ENCODE peak calls at places on chromosomes 5 and 9, in six cellular contexts. N, E, O, I, Q and S are unnamed samples.

GRCh38 chr5:20102291-20102690 is 114.3 kb upstream of the CDH18 start:
- DNase-seq in N (no peak), E (no peak), O (no peak), I (no peak), Q (no peak), S (no peak)

GRCh38 chr5:139903805-139904565 is 108.4 kb downstream of the PSD2 start:
- DNase-seq in N (no peak), E (no peak), O (no peak), I (peak), Q (peak), S (peak)

GRCh38 chr9:97560851-97561250 is 59.4 kb downstream of the TMOD1 start:
- DNase-seq in N (no peak), E (no peak), O (no peak), I (peak), Q (no peak), S (no peak)

GRCh38 chr9:114911167-114911821 is 19.1 kb downstream of the TNFSF8 start:
- DNase-seq in N (peak), E (no peak), O (no peak), I (no peak), Q (peak), S (no peak)

GRCh38 chr5:170641589-170642031 is 137.8 kb downstream of the KCNIP1 start:
- DNase-seq in N (no peak), E (no peak), O (no peak), I (no peak), Q (no peak), S (no peak)

GRCh38 chr9:35605336-35606137 is 475 bp downstream of the TESK1 start:
- DNase-seq in N (no peak), E (no peak), O (no peak), I (peak), Q (peak), S (peak)

GRCh38 chr9:132993511-132993939 is 15.0 kb downstream of the GFI1B start:
- DNase-seq in N (no peak), E (no peak), O (no peak), I (no peak), Q (no peak), S (no peak)

GRCh38 chr9:137314561-137315560 is 12.8 kb upstream of the NRARP start:
- DNase-seq in N (no peak), E (no peak), O (no peak), I (peak), Q (peak), S (no peak)

GRCh38 chr9:79701651-79702050 is 129.9 kb downstream of the TLE4 start:
- DNase-seq in N (no peak), E (no peak), O (no peak), I (no peak), Q (no peak), S (no peak)

GRCh38 chr9:2109066-2109650 is 94.0 kb downstream of the SMARCA2 start:
- DNase-seq in N (no peak), E (no peak), O (peak), I (no peak), Q (no peak), S (no peak)

GRCh38 chr9:69089082-69089481 is 53.5 kb downstream of the FXN start:
- DNase-seq in N (no peak), E (no peak), O (no peak), I (no peak), Q (no peak), S (no peak)

GRCh38 chr5:139789845-139790189 is 5.8 kb upstream of the PSD2 start:
- DNase-seq in N (no peak), E (no peak), O (no peak), I (no peak), Q (no peak), S (no peak)

GRCh38 chr5:148645527-148645926 is 8.8 kb downstream of the HTR4 start:
- DNase-seq in N (no peak), E (no peak), O (no peak), I (no peak), Q (no peak), S (no peak)

GRCh38 chr9:37056521-37056920 is 22.5 kb upstream of the PAX5 start:
- DNase-seq in N (no peak), E (no peak), O (no peak), I (no peak), Q (no peak), S (no peak)

GRCh38 chr9:97601228-97601898 is 31.8 kb downstream of the TSTD2 start:
- DNase-seq in N (no peak), E (no peak), O (no peak), I (no peak), Q (no peak), S (no peak)

GRCh38 chr5:73442960-73443627 is 5.5 kb downstream of the FOXD1 start:
- DNase-seq in N (no peak), E (no peak), O (no peak), I (no peak), Q (no peak), S (no peak)

GRCh38 chr5:139668064-139668880 is 20.1 kb downstream of the CXXC5 start:
- DNase-seq in N (no peak), E (no peak), O (no peak), I (no peak), Q (peak), S (no peak)

GRCh38 chr9:96612105-96612965 is 7.3 kb downstream of the CDC14B start:
- DNase-seq in N (peak), E (peak), O (peak), I (peak), Q (no peak), S (peak)

GRCh38 chr5:1048861-1049838 is 40.5 kb downstream of the NKD2 start:
- DNase-seq in N (no peak), E (no peak), O (no peak), I (peak), Q (no peak), S (no peak)

GRCh38 chr5:98905857-98906688 is 22.7 kb downstream of the CHD1 start:
- DNase-seq in N (peak), E (no peak), O (no peak), I (no peak), Q (no peak), S (no peak)

GRCh38 chr9:130869250-130869649 is 27.4 kb downstream of the QRFP start:
- DNase-seq in N (no peak), E (no peak), O (no peak), I (no peak), Q (no peak), S (no peak)

GRCh38 chr9:38368731-38369130 is 23.8 kb upstream of the ALDH1B1 start:
- DNase-seq in N (no peak), E (no peak), O (no peak), I (peak), Q (no peak), S (no peak)

GRCh38 chr9:111533099-111533785 is 8.3 kb downstream of the ZNF483 start:
- DNase-seq in N (no peak), E (peak), O (no peak), I (no peak), Q (no peak), S (no peak)

GRCh38 chr5:66151030-66151429 is 6.9 kb downstream of the SREK1 start:
- DNase-seq in N (no peak), E (no peak), O (no peak), I (no peak), Q (no peak), S (no peak)

GRCh38 chr9:12993432-12993831 is 218.6 kb downstream of the LURAP1L start:
- DNase-seq in N (no peak), E (no peak), O (no peak), I (no peak), Q (no peak), S (no peak)

GRCh38 chr5:154196955-154197652 is 6.6 kb downstream of the GALNT10 start:
- DNase-seq in N (peak), E (no peak), O (no peak), I (no peak), Q (no peak), S (no peak)

GRCh38 chr5:144237851-144238250 is 67.2 kb downstream of the KCTD16 start:
- DNase-seq in N (no peak), E (no peak), O (no peak), I (no peak), Q (no peak), S (no peak)

GRCh38 chr5:32076699-32077695 is 97.1 kb downstream of the GOLPH3 start:
- DNase-seq in N (peak), E (no peak), O (no peak), I (no peak), Q (peak), S (peak)

GRCh38 chr5:67243349-67243748 is 46.8 kb upstream of the CD180 start:
- DNase-seq in N (no peak), E (no peak), O (no peak), I (no peak), Q (no peak), S (no peak)

GRCh38 chr9:13804532-13804931 is 509.4 kb downstream of the NFIB start:
- DNase-seq in N (no peak), E (peak), O (no peak), I (no peak), Q (no peak), S (no peak)

GRCh38 chr9:15426019-15426418 is 3.3 kb downstream of the SNAPC3 start:
- DNase-seq in N (no peak), E (no peak), O (no peak), I (peak), Q (no peak), S (no peak)

GRCh38 chr9:15422355-15423327 is at the start of gene SNAPC3:
- DNase-seq in N (peak), E (no peak), O (peak), I (peak), Q (peak), S (peak)

GRCh38 chr9:15421532-15421931 is 1.1 kb upstream of the SNAPC3 start:
- DNase-seq in N (no peak), E (no peak), O (no peak), I (no peak), Q (no peak), S (no peak)

GRCh38 chr9:15420796-15421195 is 1.9 kb upstream of the SNAPC3 start:
- DNase-seq in N (no peak), E (no peak), O (no peak), I (no peak), Q (no peak), S (no peak)

DNA sequence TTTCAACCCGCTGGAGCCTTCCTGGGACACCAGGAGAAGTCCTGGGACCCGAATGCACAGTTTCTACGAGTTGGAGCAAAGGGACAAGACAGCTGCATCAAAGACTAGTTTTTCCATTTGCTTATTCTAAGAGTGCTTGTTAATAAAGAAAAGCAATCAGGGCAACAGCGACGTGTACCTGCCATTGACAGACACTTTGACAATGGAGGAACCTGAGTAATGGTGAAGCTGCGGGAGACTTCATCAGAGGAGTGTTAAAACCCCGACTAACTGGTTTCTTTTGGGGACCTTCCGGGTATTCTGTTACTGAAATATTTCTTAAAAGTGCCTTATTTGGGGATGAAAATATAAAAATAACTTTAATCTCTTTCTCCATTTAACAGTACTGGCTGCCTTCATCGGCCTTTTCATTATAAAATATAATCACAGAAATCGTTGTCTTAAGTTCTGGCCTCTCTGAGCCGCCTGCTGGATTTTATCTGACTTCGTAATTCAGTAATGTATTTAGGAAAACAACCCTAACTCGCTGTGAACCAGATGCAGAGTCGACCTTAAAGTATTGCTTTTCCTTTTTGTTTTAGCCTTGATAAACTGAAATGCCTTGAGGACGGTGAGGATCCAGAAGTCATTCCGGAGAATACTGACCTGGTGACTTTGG is 781 bp downstream of the SNAPC3 start:
- DNase-seq in N (peak), E (no peak), O (no peak), I (no peak), Q (no peak), S (no peak)
- TF ChIP-seq CTCF in N (no peak), E (peak), O (peak), I (no peak), Q (no peak), S (no peak)

GRCh38 chr9:94017939-94018531 is 62.9 kb upstream of the BARX1 start:
- DNase-seq in N (no peak), E (no peak), O (no peak), I (no peak), Q (no peak), S (no peak)

GRCh38 chr9:94014845-94015244 is 59.7 kb upstream of the BARX1 start:
- DNase-seq in N (no peak), E (no peak), O (no peak), I (no peak), Q (no peak), S (no peak)

GRCh38 chr9:94016744-94017143 is 61.6 kb upstream of the BARX1 start:
- DNase-seq in N (no peak), E (no peak), O (no peak), I (no peak), Q (no peak), S (no peak)

GRCh38 chr9:94011134-94011533 is 56.0 kb upstream of the BARX1 start:
- DNase-seq in N (no peak), E (no peak), O (no peak), I (no peak), Q (no peak), S (no peak)

GRCh38 chr9:94014066-94014654 is 59.0 kb upstream of the BARX1 start:
- DNase-seq in N (peak), E (no peak), O (no peak), I (no peak), Q (peak), S (no peak)
- TF ChIP-seq CTCF in N (peak), E (peak), O (peak), I (no peak), Q (peak), S (peak)

GRCh38 chr9:119318371-119318770 is 50.9 kb downstream of the BRINP1 start:
- DNase-seq in N (no peak), E (no peak), O (no peak), I (no peak), Q (no peak), S (no peak)
- TF ChIP-seq CTCF in N (no peak), E (no peak), O (no peak), I (no peak), Q (no peak), S (no peak)

GRCh38 chr5:44862808-44863207 is 54.1 kb downstream of the MRPS30 start:
- DNase-seq in N (peak), E (no peak), O (no peak), I (no peak), Q (no peak), S (no peak)
- TF ChIP-seq CTCF in N (peak), E (peak), O (peak), I (no peak), Q (no peak), S (peak)